ENCODE peak calls at places on chromosomes 4 and X, in five cellular contexts. F, B, M, N and C are unnamed samples.

GRCh38 chrX:54288277-54288676 is 69.6 kb downstream of the WNK3 start:
- DNase-seq in F (no peak), M (no peak), B (no peak), N (no peak), C (no peak)

GRCh38 chr4:152352645-152353116 is 183.2 kb downstream of the FBXW7 start:
- DNase-seq in N (peak; percentile 39), B (no peak), F (peak; percentile 81), M (no peak), C (peak; percentile 69)

GRCh38 chr4:168483786-168484185 is 3.5 kb upstream of the DDX60L start:
- DNase-seq in M (no peak), F (no peak), B (no peak), N (no peak), C (no peak)

GRCh38 chr4:120130786-120131185 is 64.1 kb upstream of the MAD2L1 start:
- DNase-seq in N (no peak), F (no peak), M (no peak), B (no peak), C (no peak)

GRCh38 chr4:165394275-165394674 is 15.5 kb downstream of the CPE start:
- DNase-seq in F (no peak), B (no peak), M (no peak), N (no peak), C (no peak)

GRCh38 chr4:15756361-15756861 is 21.7 kb upstream of the CD38 start:
- DNase-seq in N (no peak), B (peak; percentile 97), F (peak; percentile 26), M (no peak), C (no peak)

GRCh38 chrX:85506871-85507270 is 127.4 kb upstream of the POF1B start:
- DNase-seq in M (no peak), N (no peak), B (no peak), F (no peak), C (no peak)

GRCh38 chrX:24987731-24988130 is 28.0 kb downstream of the ARX start:
- DNase-seq in N (no peak), F (no peak), M (no peak), B (no peak), C (no peak)

GRCh38 chr4:39609454-39609911 is 29.2 kb downstream of the SMIM14 start:
- DNase-seq in B (peak; percentile 15), M (no peak), F (no peak), N (no peak), C (no peak)

GRCh38 chr4:148834804-148835598 is 392.8 kb upstream of the NR3C2 start:
- DNase-seq in M (no peak), B (no peak), N (no peak), F (no peak), C (no peak)

GRCh38 chrX:63561425-63561824 is 210.3 kb upstream of the SPIN4 start:
- DNase-seq in F (no peak), M (no peak), B (no peak), N (peak; percentile 3), C (no peak)

GRCh38 chr4:128524311-128524710 is 236.7 kb upstream of the PGRMC2 start:
- DNase-seq in B (no peak), M (no peak), F (peak; percentile 53), N (no peak), C (no peak)

GRCh38 chr4:118224239-118224829 is 128.5 kb downstream of the PRSS12 start:
- DNase-seq in M (no peak), N (peak; percentile 17), B (peak; percentile 12), F (peak; percentile 67), C (no peak)

GRCh38 chrX:68428431-68428830 is 4.9 kb downstream of the OPHN1 start:
- DNase-seq in B (no peak), F (no peak), N (no peak), M (no peak), C (no peak)

GRCh38 chr4:134313591-134313990 is 112.0 kb upstream of the PABPC4L start:
- DNase-seq in B (no peak), M (no peak), N (no peak), F (no peak), C (no peak)

GRCh38 chr4:175947117-175947722 is 118.4 kb upstream of the WDR17 start:
- DNase-seq in B (no peak), N (no peak), F (peak; percentile 27), M (no peak), C (no peak)

GRCh38 chrX:153974003-153974725 is 1.6 kb downstream of the TMEM187 start:
- DNase-seq in M (no peak), F (no peak), B (no peak), N (no peak), C (peak; percentile 85)

GRCh38 chrX:19772306-19772705 is 115.1 kb downstream of the SH3KBP1 start:
- DNase-seq in F (no peak), M (no peak), B (no peak), N (no peak), C (no peak)

GRCh38 chr4:169305651-169306050 is 34.9 kb upstream of the SH3RF1 start:
- DNase-seq in F (no peak), B (no peak), N (no peak), M (no peak), C (no peak)

DNA sequence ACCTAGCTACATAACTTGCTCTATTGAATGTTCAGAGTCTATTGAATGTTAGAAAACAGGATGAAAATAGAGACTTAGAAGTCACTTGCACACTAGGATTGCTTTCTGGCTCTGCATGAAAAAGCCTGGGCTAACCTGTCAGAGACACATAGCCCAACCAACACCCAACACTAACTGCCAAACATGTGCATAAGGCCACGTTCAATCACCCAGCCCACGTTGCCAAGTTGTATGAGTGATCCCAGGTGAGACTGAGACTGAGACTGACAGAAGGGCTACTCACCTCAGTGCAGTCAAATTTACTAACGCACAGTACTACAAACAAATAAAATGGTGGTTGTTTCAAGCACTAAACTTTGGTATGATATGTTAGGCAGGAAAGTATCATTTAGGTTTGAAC is 61.0 kb downstream of the LDB2 start:
- DNase-seq in M (no peak), N (no peak), B (no peak), F (no peak), C (no peak)
- TF ChIP-seq CTCF in M (no peak), N (no peak), B (no peak), F (no peak), C (no peak)

GRCh38 chr4:4259484-4260100 is 11.6 kb upstream of the TMEM128 start:
- DNase-seq in M (no peak), B (no peak), F (no peak), N (no peak), C (no peak)
- H3K4me3 ChIP-seq in M (no peak overlapping the region), B (no peak overlapping the region), F (no peak overlapping the region), N (no peak overlapping the region), C (no peak overlapping the region)

DNA sequence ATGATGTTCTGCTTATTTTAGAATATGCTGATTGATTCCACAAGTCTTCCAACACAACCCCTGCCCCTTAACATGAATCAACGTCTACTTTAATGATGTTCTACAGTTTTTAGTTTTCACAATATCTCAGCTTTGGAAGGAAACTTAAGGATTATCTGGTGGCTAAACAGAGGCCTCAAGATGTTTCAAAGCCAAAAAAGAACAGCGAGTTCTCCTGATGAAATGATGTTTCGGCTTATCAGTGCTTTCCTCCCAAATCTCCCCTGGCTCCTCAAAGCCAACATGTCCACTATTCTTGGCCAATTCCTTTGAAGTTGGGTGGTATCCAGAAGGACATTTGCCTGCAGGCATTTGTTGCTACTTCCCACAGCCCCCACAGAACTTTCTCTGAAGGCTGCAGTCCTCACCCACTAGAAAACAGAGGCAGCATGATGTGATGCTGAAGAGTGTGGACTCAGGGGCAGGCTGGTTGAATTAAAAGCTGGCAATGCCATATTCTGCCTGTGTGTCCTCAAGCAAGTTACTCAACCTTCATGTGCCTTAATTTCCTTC is 87.3 kb downstream of the ADGRG4 start:
- DNase-seq in F (no peak), N (no peak), M (no peak), B (no peak), C (no peak)
- TF ChIP-seq POLR2AphosphoS5 in F (no peak), N (no peak), M (no peak), B (no peak), C (no peak)

GRCh38 chrX:100647739-100648138 is 3.7 kb downstream of the SRPX2 start:
- DNase-seq in N (no peak), F (no peak), M (no peak), B (no peak), C (no peak)

GRCh38 chrX:100650841-100651240 is 6.8 kb downstream of the SRPX2 start:
- DNase-seq in F (no peak), B (no peak), N (no peak), M (no peak), C (no peak)

GRCh38 chrX:100648601-100649417 is 4.8 kb downstream of the SRPX2 start:
- DNase-seq in M (no peak), B (no peak), N (no peak), F (no peak), C (no peak)

GRCh38 chrX:100652266-100652665 is 8.3 kb downstream of the SRPX2 start:
- DNase-seq in F (no peak), B (no peak), M (no peak), N (no peak), C (no peak)

DNA sequence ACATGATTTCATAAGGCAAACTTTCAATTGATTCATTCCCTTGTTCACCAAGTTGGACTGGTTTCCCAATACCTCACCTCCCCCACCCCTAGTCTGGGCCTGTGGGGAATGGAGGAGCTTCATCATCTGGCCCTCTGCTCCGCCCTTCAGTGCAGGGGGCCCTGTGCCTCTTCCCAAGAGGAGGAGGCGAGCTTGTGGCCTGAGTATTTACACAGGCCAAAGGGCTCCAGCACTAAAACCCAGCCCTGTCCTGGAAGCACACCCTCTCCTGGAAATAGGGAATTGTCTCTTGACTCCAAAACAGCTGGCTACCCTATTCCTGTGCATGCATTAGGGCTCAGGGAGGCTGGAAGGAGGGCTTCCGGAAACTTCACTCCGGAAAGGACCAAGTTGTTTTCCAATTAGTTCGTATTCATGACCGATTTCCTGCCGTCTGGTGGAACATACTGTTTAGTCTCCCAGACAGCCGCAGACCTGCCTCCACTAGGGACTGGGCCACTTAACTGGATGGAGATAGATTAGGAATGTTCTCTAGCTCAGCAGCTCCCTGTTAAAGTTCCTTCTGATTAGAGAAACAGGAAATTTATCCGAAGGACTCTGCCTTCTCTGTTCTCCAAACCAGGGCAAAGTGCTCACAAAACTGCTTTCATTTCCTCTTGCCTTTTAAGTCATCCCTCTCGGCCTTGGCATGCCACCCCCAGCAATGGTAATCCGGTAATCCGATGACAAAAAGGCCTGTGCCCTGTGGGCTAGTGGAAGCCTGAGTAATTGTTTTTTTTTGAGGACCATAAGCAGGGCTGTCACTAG is 5.8 kb downstream of the SRPX2 start:
- DNase-seq in N (no peak), B (no peak), M (peak; percentile 78), F (no peak), C (no peak)
- TF ChIP-seq CTCF in N (no peak), B (no peak), M (no peak), F (no peak), C (no peak)

GRCh38 chr4:2413821-2414610 is 4.4 kb downstream of the ZFYVE28 start:
- DNase-seq in M (no peak), B (no peak), N (peak; percentile 47), F (no peak), C (peak; percentile 79)
- H3K4me3 ChIP-seq in M (no peak overlapping the region), B (peak overlapping the region; percentile 29), N (peak overlapping the region; percentile 37), F (peak overlapping the region; percentile 47), C (no peak overlapping the region)